ENCODE peak calls at places on chromosomes 6 and 20, in seven cellular contexts. M is mesenteric fat pad; V is anterior cingulate cortex; T is activated CD4-positive, alpha-beta T cell treated with anti-CD3 and anti-CD28 coated beads, Interleukin-2, amount 50 U/mL, for 48 hours; Y is aorta; C is dorsolateral prefrontal cortex; H is body of pancreas. S is an unnamed sample.

GRCh38 chr20:56395166-56395565 is 2.7 kb downstream of the CSTF1 start:
- DNase-seq in M (no peak), V (no peak), T (no peak), Y (no peak), C (no peak), H (no peak), S (no peak)

GRCh38 chr6:106415920-106416319 is 55.4 kb downstream of the CRYBG1 start:
- DNase-seq in M (no peak), V (no peak), T (no peak), Y (no peak), C (no peak), H (no peak), S (no peak)

GRCh38 chr6:101102702-101103101 is 221.6 kb upstream of the ASCC3 start:
- DNase-seq in M (no peak), V (no peak), T (no peak), Y (no peak), C (no peak), H (no peak), S (no peak)

GRCh38 chr20:57378646-57379262 is 12.4 kb upstream of the RBM38 start:
- DNase-seq in M (no peak), V (no peak), T (no peak), Y (no peak), C (no peak), H (no peak), S (no peak)

GRCh38 chr6:84243240-84243639 is 15.8 kb upstream of the CEP162 start:
- DNase-seq in M (no peak), V (no peak), T (no peak), Y (no peak), C (no peak), H (no peak), S (no peak)

GRCh38 chr6:24760210-24760609 is 14.5 kb upstream of the GMNN start:
- DNase-seq in M (no peak), V (no peak), T (no peak), Y (no peak), C (no peak), H (no peak), S (no peak)

GRCh38 chr6:104460759-104461530 is 398.8 kb downstream of the HACE1 start:
- DNase-seq in M (no peak), V (no peak), T (no peak), Y (no peak), C (no peak), H (no peak), S (no peak)

GRCh38 chr6:134093007-134093573 is 40.7 kb upstream of the SLC2A12 start:
- DNase-seq in M (no peak), V (no peak), T (no peak), Y (no peak), C (no peak), H (no peak), S (no peak)

GRCh38 chr6:158987657-158988056 is 12.3 kb downstream of the RSPH3 start:
- DNase-seq in M (no peak), V (no peak), T (no peak), Y (no peak), C (no peak), H (no peak), S (no peak)

GRCh38 chr6:141117869-141118268 is 1014.9 kb upstream of the GJE1 start:
- DNase-seq in M (no peak), V (no peak), T (no peak), Y (no peak), C (no peak), H (no peak), S (no peak)

GRCh38 chr6:63491104-63491503 is 81.2 kb upstream of the LOC128125822 start:
- DNase-seq in M (no peak), V (no peak), T (no peak), Y (no peak), C (no peak), H (no peak), S (no peak)

GRCh38 chr20:51733070-51733469 is 35.1 kb downstream of the ATP9A start:
- DNase-seq in M (no peak), V (no peak), T (no peak), Y (no peak), C (no peak), H (no peak), S (no peak)

GRCh38 chr6:36350681-36351091 is 14.0 kb upstream of the BNIP5 start:
- DNase-seq in M (no peak), V (no peak), T (no peak), Y (peak; percentile 74), C (no peak), H (no peak), S (no peak)

GRCh38 chr6:12288844-12289654 is 1.1 kb upstream of the EDN1 start:
- DNase-seq in M (no peak), V (no peak), T (peak; percentile 77), Y (peak; percentile 58), C (no peak), H (peak; percentile 51), S (peak; percentile 83)

GRCh38 chr20:21505161-21505809 is 8.6 kb downstream of the NKX2-2 start:
- DNase-seq in M (no peak), V (no peak), T (peak; percentile 90), Y (peak; percentile 68), C (peak; percentile 86), H (peak; percentile 69), S (peak; percentile 95)

GRCh38 chr6:99393366-99393697 is 663 bp downstream of the COQ3 start:
- DNase-seq in M (no peak), V (no peak), T (no peak), Y (no peak), C (no peak), H (no peak), S (no peak)

GRCh38 chr6:16238057-16238657 is at the start of gene GMPR:
- DNase-seq in M (peak; percentile 93), V (no peak), T (peak; percentile 75), Y (peak; percentile 91), C (peak; percentile 47), H (peak; percentile 79), S (peak; percentile 82)

GRCh38 chr6:5095236-5095635 is 10.1 kb downstream of the PPP1R3G start:
- DNase-seq in M (no peak), V (no peak), T (no peak), Y (no peak), C (no peak), H (no peak), S (no peak)

GRCh38 chr20:24109537-24109936 is 121.0 kb upstream of the GGTLC1 start:
- DNase-seq in M (no peak), V (no peak), T (peak; percentile 16), Y (no peak), C (no peak), H (no peak), S (no peak)

GRCh38 chr20:51513545-51513944 is 29.0 kb downstream of the NFATC2 start:
- DNase-seq in M (no peak), V (no peak), T (no peak), Y (no peak), C (no peak), H (no peak), S (no peak)

GRCh38 chr6:156057869-156058268 is 602.2 kb upstream of the NOX3 start:
- DNase-seq in M (no peak), V (no peak), T (no peak), Y (no peak), C (no peak), H (no peak), S (no peak)

GRCh38 chr6:32369678-32370077 is 2.0 kb downstream of the TSBP1 start:
- DNase-seq in M (no peak), V (no peak), T (peak; percentile 10), Y (no peak), C (no peak), H (no peak), S (no peak)

GRCh38 chr6:108568101-108568500 is 7.4 kb downstream of the FOXO3 start:
- DNase-seq in M (no peak), V (no peak), T (no peak), Y (no peak), C (no peak), H (no peak), S (no peak)